ENCODE peak calls at places on chromosome 2, in five cellular contexts. I, L, O, J and C are unnamed samples.

GRCh38 chr2:12262681-12263436 is 453.9 kb upstream of the TRIB2 start:
- DNase-seq in I (no peak), L (no peak), O (peak), J (peak), C (peak)

GRCh38 chr2:145016711-145017110 is 496.8 kb upstream of the ZEB2 start:
- DNase-seq in I (no peak), L (no peak), O (no peak), J (no peak), C (no peak)

GRCh38 chr2:53505814-53506213 is 261.8 kb upstream of the CHAC2 start:
- DNase-seq in I (no peak), L (no peak), O (no peak), J (no peak), C (no peak)

GRCh38 chr2:48148841-48149240 is 242.5 kb upstream of the FBXO11 start:
- DNase-seq in I (no peak), L (no peak), O (no peak), J (peak), C (no peak)

GRCh38 chr2:27182346-27182745 is 29.5 kb upstream of the ATRAID start:
- DNase-seq in I (peak), L (no peak), O (no peak), J (no peak), C (no peak)

GRCh38 chr2:198324071-198324470 is 519.7 kb downstream of the PLCL1 start:
- DNase-seq in I (no peak), L (no peak), O (no peak), J (no peak), C (no peak)

GRCh38 chr2:105383456-105383855 is 15.4 kb downstream of the FHL2 start:
- DNase-seq in I (no peak), L (no peak), O (no peak), J (no peak), C (no peak)

GRCh38 chr2:39778233-39778632 is 825 bp downstream of the THUMPD2 start:
- DNase-seq in I (no peak), L (no peak), O (no peak), J (peak), C (no peak)